ENCODE peak calls at places on chromosomes 16 and 17, in five cellular contexts. Q, N, F, J and P are unnamed samples. For H3K9me3, the result is how much of the 10 kb centered on the place peaks cover.

GRCh38 chr17:75130632-75131277 is 787 bp downstream of the NT5C start:
- DNase-seq in F (no peak), J (peak), N (peak), Q (no peak), P (peak)

GRCh38 chr17:44223574-44224046 is 4.1 kb upstream of the UBTF start:
- DNase-seq in F (no peak), J (peak), Q (no peak), N (no peak), P (no peak)

GRCh38 chr16:21963887-21964286 is 10.7 kb downstream of the UQCRC2 start:
- DNase-seq in N (no peak), Q (no peak), F (no peak), J (no peak), P (no peak)

GRCh38 chr16:66167564-66168291 is 198.8 kb upstream of the CDH5 start:
- DNase-seq in Q (no peak), N (peak), J (peak), F (no peak), P (no peak)

GRCh38 chr16:46826618-46827017 is 4.4 kb downstream of the C16orf87 start:
- DNase-seq in J (no peak), N (peak), F (no peak), Q (no peak), P (no peak)

GRCh38 chr17:77445908-77446535 is 305.3 kb downstream of the SEC14L1 start:
- DNase-seq in F (no peak), Q (peak), N (no peak), J (no peak), P (no peak)

GRCh38 chr17:8532021-8532420 is 96.3 kb downstream of the NDEL1 start:
- DNase-seq in J (peak), Q (no peak), F (no peak), N (no peak), P (no peak)

GRCh38 chr17:47204722-47205418 is 4.3 kb upstream of the MYL4 start:
- DNase-seq in J (no peak), Q (no peak), N (no peak), F (no peak), P (no peak)

GRCh38 chr17:80169784-80170500 is at the start of gene CARD14:
- DNase-seq in F (no peak), J (no peak), N (no peak), Q (no peak), P (no peak)

GRCh38 chr17:38451030-38451839 is 23.0 kb downstream of the ARHGAP23 start:
- DNase-seq in Q (no peak), F (peak), N (peak), J (peak), P (no peak)

GRCh38 chr16:19169081-19169639 is 1.1 kb downstream of the SYT17 start:
- DNase-seq in J (no peak), F (peak), N (no peak), Q (no peak), P (no peak)

GRCh38 chr16:15765880-15766279 is 90.9 kb downstream of the MYH11 start:
- DNase-seq in F (no peak), Q (no peak), N (peak), J (no peak), P (no peak)

GRCh38 chr17:17812211-17813054 is 24.4 kb downstream of the SREBF1 start:
- DNase-seq in F (peak), J (peak), Q (peak), N (peak), P (peak)

GRCh38 chr17:82215095-82215971 is 2.7 kb upstream of the CCDC57 start:
- DNase-seq in F (no peak), J (peak), Q (no peak), N (peak), P (no peak)

GRCh38 chr17:75447951-75448856 is 8.2 kb upstream of the TMEM94 start:
- DNase-seq in F (no peak), N (no peak), Q (no peak), J (no peak), P (no peak)

GRCh38 chr17:46026045-46026814 is 27.2 kb downstream of the STH start:
- DNase-seq in N (no peak), J (no peak), Q (no peak), F (no peak), P (no peak)

GRCh38 chr16:53372942-53373871 is 61.1 kb upstream of the RBL2 start:
- DNase-seq in J (peak), Q (peak), F (no peak), N (no peak), P (peak)

GRCh38 chr17:4600563-4600962 is 16.2 kb downstream of the SMTNL2 start:
- DNase-seq in F (peak), Q (no peak), N (no peak), J (no peak), P (no peak)

GRCh38 chr16:88703486-88704309 is 2.5 kb downstream of the RNF166 start:
- DNase-seq in F (peak), N (peak), Q (no peak), J (no peak), P (peak)

GRCh38 chr16:81678326-81679095 is 100.6 kb upstream of the PLCG2 start:
- DNase-seq in J (no peak), N (no peak), F (no peak), Q (peak), P (no peak)

GRCh38 chr16:89700649-89701424 is 668 bp downstream of the SPATA2L start:
- DNase-seq in F (no peak), Q (peak), N (peak), J (peak), P (peak)

GRCh38 chr16:30032083-30032819 is 1.2 kb upstream of the TLCD3B start:
- DNase-seq in Q (peak), J (no peak), F (no peak), N (peak), P (peak)

GRCh38 chr17:46839211-46839610 is 12.2 kb upstream of the WNT9B start:
- DNase-seq in Q (no peak), F (no peak), J (no peak), N (no peak), P (no peak)

GRCh38 chr17:11598274-11599221 is at the start of gene DNAH9:
- DNase-seq in F (peak), N (peak), Q (peak), J (peak), P (no peak)

GRCh38 chr16:86761117-86761971 is 183.0 kb downstream of the FOXL1 start:
- DNase-seq in N (peak), Q (peak), F (peak), J (no peak), P (no peak)

GRCh38 chr17:53017227-53017626 is 805.5 kb upstream of the KIF2B start:
- DNase-seq in J (no peak), F (no peak), Q (no peak), N (no peak), P (no peak)
- H3K9me3 ChIP-seq in J (under half), F (under half), Q (under half), N (under half), P (under half)

GRCh38 chr16:35485915-35486314 is 2026.5 kb downstream of the TP53TG3F start:
- DNase-seq in N (no peak), F (no peak), J (no peak), Q (no peak), P (no peak)
- H3K9me3 ChIP-seq in N (under half), F (under half), J (under half), Q (under half), P (under half)

DNA sequence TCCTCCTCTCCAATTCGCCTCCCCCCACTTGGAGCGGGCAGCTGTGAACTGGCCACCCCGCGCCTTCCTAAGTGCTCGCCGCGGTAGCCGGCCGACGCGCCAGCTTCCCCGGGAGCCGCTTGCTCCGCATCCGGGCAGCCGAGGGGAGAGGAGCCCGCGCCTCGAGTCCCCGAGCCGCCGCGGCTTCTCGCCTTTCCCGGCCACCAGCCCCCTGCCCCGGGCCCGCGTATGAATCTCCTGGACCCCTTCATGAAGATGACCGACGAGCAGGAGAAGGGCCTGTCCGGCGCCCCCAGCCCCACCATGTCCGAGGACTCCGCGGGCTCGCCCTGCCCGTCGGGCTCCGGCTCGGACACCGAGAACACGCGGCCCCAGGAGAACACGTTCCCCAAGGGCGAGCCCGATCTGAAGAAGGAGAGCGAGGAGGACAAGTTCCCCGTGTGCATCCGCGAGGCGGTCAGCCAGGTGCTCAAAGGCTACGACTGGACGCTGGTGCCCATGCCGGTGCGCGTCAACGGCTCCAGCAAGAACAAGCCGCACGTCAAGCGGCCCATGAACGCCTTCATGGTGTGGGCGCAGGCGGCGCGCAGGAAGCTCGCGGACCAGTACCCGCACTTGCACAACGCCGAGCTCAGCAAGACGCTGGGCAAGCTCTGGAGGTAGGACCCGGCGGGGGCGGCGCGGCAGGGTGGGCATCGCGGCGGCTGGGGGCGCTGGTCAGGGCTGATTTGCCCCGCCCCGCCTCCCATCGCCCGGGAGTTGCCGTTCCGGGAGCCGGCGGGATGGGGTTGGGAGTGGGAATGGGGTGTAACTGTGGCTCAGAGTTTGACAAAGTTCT is 563 bp downstream of the SOX9 start:
- DNase-seq in F (peak), Q (peak), J (peak), N (peak), P (no peak)
- H3K9me3 ChIP-seq in F (under half), Q (under half), J (under half), N (under half), P (under half)

GRCh38 chr17:70053241-70054234 is 21.5 kb upstream of the KCNJ16 start:
- DNase-seq in F (no peak), Q (no peak), J (no peak), N (no peak), P (no peak)
- H3K9me3 ChIP-seq in F (under half), Q (under half), J (under half), N (under half), P (under half)

DNA sequence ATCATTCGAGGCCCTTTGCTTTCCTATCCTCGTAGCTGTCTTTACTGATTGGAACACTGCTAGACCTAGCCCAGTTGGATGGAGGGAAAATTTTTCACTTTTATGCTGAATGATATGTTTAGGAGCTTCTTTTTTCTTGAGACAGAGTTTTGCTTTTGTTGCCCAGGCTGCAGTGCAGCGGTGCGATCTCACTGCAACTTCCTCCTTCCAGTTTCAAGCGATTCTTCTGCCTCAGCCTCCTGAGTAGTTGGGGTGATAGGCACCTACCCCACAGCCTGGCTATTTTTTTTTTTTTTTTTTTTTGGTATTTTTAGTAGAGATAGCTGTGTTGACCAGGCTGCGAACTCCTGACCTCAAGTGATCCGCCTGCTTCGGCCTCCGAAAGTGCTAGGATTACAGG is 17.3 kb upstream of the PSMC5 start:
- DNase-seq in Q (no peak), F (no peak), N (no peak), J (no peak), P (no peak)
- H3K9me3 ChIP-seq in Q (under half), F (under half), N (under half), J (under half), P (under half)

DNA sequence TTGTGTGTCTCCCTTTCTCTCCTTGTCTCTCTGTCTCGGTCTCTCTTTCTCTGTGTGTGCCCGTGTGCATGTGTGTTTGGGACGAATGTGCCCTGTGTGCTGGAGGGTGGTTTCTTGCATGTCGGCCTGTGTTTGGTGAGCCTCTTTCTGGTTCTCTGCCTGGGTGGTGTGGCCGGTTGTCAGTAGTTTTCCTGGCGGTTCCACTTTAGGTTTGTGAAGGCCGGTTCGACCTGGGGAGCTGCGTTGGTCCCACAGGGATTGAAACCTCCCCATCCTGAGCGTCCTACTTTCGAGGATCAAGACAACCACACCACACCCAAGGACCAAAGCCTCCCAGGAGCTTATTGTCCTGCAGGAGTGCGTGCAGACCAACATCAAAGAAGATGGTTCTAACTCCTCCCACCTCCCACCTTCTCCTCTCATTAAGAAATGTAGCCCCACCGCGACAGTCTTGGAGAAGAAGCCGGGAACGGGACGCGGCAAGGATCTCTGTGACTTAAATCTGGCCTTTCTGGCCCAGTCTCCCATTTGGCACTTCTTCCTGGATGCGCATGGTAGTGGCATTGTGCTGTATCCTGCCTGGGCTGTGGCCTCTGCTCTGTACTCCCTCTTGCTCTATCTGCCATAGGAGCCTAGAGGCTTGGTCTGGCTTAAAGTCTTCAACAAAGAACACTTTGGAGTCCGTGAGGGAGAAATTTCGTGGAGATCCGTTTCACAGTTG is 1685.0 kb downstream of the TP53TG3F start:
- DNase-seq in F (no peak), J (no peak), Q (no peak), N (no peak), P (no peak)
- H3K9me3 ChIP-seq in F (under half), J (under half), Q (under half), N (under half), P (under half)